ENCODE peak calls at places on chromosomes 13 and 19, in ten cellular contexts. E, D, M, U, S, N, V, I, K and Q are unnamed samples.

GRCh38 chr19:45508681-45508930 is 1.3 kb downstream of the VASP start:
- DNase-seq in D (no peak), I (no peak), U (no peak), V (no peak), S (no peak), K (peak), M (no peak), N (no peak), E (peak), Q (no peak)

GRCh38 chr13:100508391-100508790 is 80.2 kb downstream of the GGACT start:
- DNase-seq in U (no peak), M (no peak), D (no peak), K (no peak), N (no peak), E (no peak), S (no peak), V (no peak), I (no peak), Q (no peak)

GRCh38 chr19:19258589-19259338 is 14.3 kb downstream of the TM6SF2 start:
- DNase-seq in D (no peak), E (no peak), U (no peak), N (no peak), K (no peak), I (no peak), M (no peak), V (no peak), S (no peak), Q (no peak)

GRCh38 chr13:30529085-30529815 is 63.5 kb upstream of the HMGB1 start:
- DNase-seq in N (no peak), V (no peak), S (no peak), M (no peak), E (no peak), U (no peak), I (no peak), D (no peak), K (no peak), Q (no peak)

GRCh38 chr19:1556639-1557070 is 11.5 kb downstream of the MEX3D start:
- DNase-seq in D (no peak), S (no peak), M (no peak), K (no peak), N (no peak), U (no peak), I (no peak), E (no peak), V (no peak), Q (no peak)

GRCh38 chr13:50244913-50245574 is 229.8 kb downstream of the KCNRG start:
- DNase-seq in S (peak), E (no peak), V (no peak), U (no peak), N (no peak), D (no peak), I (no peak), K (no peak), M (peak), Q (no peak)

GRCh38 chr19:39212377-39212742 is 8.3 kb upstream of the SYCN start:
- DNase-seq in I (peak), E (no peak), U (no peak), M (no peak), S (peak), N (no peak), K (no peak), D (no peak), V (peak), Q (no peak)

GRCh38 chr19:19170053-19170945 is at the start of gene MEF2B:
- DNase-seq in D (peak), V (peak), S (peak), E (peak), U (no peak), K (peak), I (peak), M (no peak), N (peak), Q (peak)

GRCh38 chr19:17843908-17844490 is 3.8 kb downstream of the JAK3 start:
- DNase-seq in N (no peak), V (no peak), K (no peak), D (no peak), S (no peak), U (no peak), E (no peak), I (no peak), M (no peak), Q (no peak)

GRCh38 chr19:10503002-10503789 is at the start of gene KEAP1:
- DNase-seq in D (no peak), K (peak), U (peak), M (no peak), I (peak), S (peak), N (no peak), E (peak), V (peak), Q (no peak)

GRCh38 chr19:49362048-49362925 is at the start of gene TEAD2:
- DNase-seq in I (peak), S (peak), D (peak), U (peak), E (peak), N (peak), V (peak), K (peak), M (no peak), Q (peak)

DNA sequence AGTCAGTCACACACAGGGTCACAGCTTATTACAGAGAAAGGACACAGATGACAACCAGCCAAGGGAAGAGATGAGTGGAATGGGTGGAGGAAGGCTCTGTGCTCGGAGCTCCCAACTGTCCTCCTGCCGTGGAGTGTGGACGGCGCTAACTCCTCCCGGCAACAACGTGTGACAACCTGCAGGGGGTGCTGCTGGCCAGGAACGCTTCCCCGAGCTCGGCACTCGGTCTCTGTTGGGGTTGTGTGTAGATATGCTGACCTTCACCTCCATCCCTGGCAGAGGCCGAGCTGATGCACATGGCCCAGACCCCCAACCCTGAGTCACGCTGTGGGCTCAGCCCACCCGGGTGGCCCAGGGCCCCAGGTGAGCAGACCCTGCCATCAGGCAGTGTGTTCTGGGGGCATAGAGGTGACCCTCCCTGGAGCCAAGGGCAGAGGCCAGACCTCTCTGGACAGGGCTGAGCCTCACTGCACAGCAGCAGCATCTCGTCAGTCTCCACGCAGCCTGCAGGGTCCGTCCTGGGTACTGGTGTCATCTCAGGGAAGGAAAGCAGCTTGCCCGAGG is 14.1 kb downstream of the ZNF444 start:
- DNase-seq in V (peak), U (no peak), M (no peak), D (no peak), N (no peak), E (no peak), I (peak), S (peak), K (no peak), Q (no peak)
- TF ChIP-seq CTCF in V (peak), U (no peak), M (no peak), D (no peak), N (no peak), E (peak), I (peak), S (peak), K (no peak), Q (no peak)

DNA sequence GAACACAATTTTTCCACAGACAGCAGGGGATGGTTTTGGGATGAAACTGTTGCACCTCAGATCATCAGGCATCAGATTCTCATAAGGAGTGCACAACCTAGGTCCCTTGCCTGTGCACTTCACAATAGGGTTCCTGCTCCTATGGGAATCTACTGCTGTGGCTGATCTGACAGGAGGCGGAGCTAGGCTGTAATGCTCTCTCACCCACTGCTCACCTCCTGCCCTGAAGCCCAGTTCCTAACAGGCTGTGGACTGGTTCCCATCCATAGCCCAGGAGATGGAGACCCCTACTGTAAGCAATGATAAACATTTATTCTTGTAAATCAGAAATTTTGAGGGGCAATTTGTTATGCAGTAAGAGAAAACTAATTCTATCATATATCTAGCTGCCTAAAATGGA is 1234.7 kb downstream of the SLITRK1 start:
- DNase-seq in K (no peak), E (no peak), U (no peak), M (no peak), N (no peak), D (no peak), I (no peak), S (no peak), V (peak), Q (no peak)
- TF ChIP-seq CTCF in K (no peak), E (no peak), U (no peak), M (no peak), N (no peak), D (no peak), I (no peak), S (no peak), V (peak), Q (no peak)

DNA sequence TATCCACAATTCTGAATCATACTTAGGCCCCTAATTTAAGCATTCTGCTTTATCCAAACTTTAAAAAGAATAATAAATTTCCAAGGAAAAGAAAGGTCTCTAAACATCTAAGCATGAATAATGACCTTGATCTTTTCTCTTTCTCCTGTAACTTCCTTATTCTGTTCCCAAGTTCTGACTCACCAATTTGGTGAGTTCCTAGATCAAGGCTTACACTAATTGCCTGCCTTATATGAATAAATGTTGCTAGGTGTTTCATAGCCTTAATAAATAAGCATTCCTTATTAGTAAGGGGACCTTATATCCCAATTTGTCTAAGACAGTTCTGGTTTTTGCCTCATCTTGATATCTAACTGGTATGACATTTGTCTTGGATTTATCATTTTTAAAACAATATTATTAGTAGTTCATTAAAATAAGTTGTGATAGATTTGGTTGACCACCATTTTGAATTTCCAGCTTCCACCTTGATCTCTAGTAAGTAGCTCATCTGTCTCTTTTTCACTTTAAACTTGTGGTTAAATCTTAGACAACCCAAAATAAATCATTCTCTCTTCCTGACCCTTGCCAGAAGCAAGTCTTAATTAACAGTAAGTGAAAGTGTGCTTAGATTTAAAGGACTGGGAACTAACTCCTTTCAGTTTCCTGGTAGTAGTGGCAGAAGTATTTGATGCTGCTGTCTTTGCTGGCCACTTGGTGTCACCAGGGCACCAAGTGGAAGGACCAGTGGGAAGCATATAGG is 121.2 kb upstream of the MLNR start:
- DNase-seq in I (no peak), M (no peak), N (no peak), S (no peak), U (no peak), K (no peak), E (no peak), D (no peak), V (peak), Q (no peak)
- TF ChIP-seq CTCF in I (no peak), M (peak), N (no peak), S (no peak), U (peak), K (peak), E (peak), D (no peak), V (peak), Q (no peak)

GRCh38 chr19:12494260-12494860 is 9.7 kb upstream of the ZNF709 start:
- DNase-seq in E (no peak), S (no peak), U (no peak), K (no peak), V (no peak), D (no peak), I (no peak), M (no peak), N (no peak), Q (no peak)

GRCh38 chr19:12497032-12497431 is 12.4 kb upstream of the ZNF709 start:
- DNase-seq in D (no peak), N (no peak), S (no peak), M (no peak), E (no peak), U (no peak), V (no peak), I (no peak), K (no peak), Q (no peak)

GRCh38 chr19:12496480-12496879 is 11.9 kb upstream of the ZNF709 start:
- DNase-seq in S (no peak), M (no peak), I (no peak), V (no peak), N (no peak), E (no peak), D (no peak), U (no peak), K (no peak), Q (no peak)

DNA sequence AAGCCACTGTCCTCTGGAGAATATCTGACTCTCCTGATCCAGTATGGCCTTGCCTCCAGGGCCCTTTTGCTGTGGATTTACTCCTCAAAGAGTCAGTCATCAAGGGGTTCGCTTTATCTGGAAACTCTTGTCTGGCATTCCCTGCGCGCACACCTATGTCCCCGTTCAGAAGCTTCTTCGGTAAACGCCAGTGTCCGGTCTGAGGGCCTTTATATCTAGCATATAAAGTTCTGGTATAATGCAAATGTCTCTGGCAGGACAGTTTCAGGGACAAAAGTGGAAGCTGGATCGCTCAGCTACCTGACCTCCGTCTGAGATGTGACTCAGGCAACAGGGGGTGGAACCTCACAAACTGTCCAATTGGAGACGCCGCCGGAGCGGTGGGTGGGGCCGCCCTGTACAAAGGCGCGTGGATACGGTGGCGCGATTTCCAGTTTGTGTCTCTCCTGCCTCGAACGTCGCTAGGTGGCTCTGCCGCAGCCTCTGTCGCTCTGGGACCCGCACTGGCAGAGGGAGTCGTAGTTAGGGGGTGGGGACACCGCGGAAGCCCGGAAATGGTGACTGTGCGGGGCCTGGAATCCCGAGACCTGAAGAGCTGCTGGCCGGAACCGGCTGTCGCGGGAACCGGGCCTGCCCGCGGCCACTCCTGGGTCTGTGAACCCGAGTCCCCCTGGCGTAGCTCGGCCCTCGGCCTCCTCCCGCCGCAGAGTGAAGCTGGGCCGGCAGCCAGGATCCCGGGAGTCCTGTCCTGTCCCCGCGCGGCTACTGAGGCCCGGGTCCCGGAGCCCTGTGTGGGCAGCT is 10.6 kb upstream of the ZNF709 start:
- DNase-seq in D (peak), S (peak), I (peak), E (peak), U (peak), N (peak), K (peak), V (peak), M (no peak), Q (peak)
- TF ChIP-seq CTCF in D (peak), S (no peak), I (no peak), E (peak), U (peak), N (peak), K (peak), V (peak), M (peak), Q (no peak)